ENCODE peak calls at places on chromosomes 3 and 15, in ten cellular contexts. One of them, this sample, is unnamed.

GRCh38 chr3:129441215-129441614 is 1.2 kb downstream of the IFT122 start:
- DNase-seq in activated naive CD8-positive, alpha-beta T cell treated with anti-CD3 and anti-CD28 coated beads for 36 hours: no peak
- DNase-seq in fibroblast of the aortic adventitia: no peak
- DNase-seq in upper lobe of right lung: no peak
- DNase-seq in NCI-H460: no peak
- DNase-seq in activated gamma-delta T cell treated with anti-CD3 and anti-CD28 coated beads, Interleukin-2, amount 50 U/mL, for 16 hours: no peak
- DNase-seq in CD4-positive, alpha-beta memory T cell: peak; percentile 40
- DNase-seq in CD8-positive, alpha-beta memory T cell: no peak
- DNase-seq in left cardiac atrium: no peak
- DNase-seq in nucleus accumbens: no peak
- DNase-seq in this sample: no peak

GRCh38 chr15:41284425-41285177 is 47.8 kb downstream of the OIP5 start:
- DNase-seq in CD4-positive, alpha-beta memory T cell: no peak
- DNase-seq in CD8-positive, alpha-beta memory T cell: no peak
- DNase-seq in NCI-H460: peak; percentile 42
- DNase-seq in left cardiac atrium: no peak
- DNase-seq in activated gamma-delta T cell treated with anti-CD3 and anti-CD28 coated beads, Interleukin-2, amount 50 U/mL, for 16 hours: no peak
- DNase-seq in nucleus accumbens: no peak
- DNase-seq in fibroblast of the aortic adventitia: peak; percentile 50
- DNase-seq in upper lobe of right lung: no peak
- DNase-seq in activated naive CD8-positive, alpha-beta T cell treated with anti-CD3 and anti-CD28 coated beads for 36 hours: no peak
- DNase-seq in this sample: no peak

GRCh38 chr15:75727851-75728715 is 15.4 kb upstream of the CSPG4 start:
- DNase-seq in left cardiac atrium: peak; percentile 69
- DNase-seq in CD4-positive, alpha-beta memory T cell: peak; percentile 66
- DNase-seq in CD8-positive, alpha-beta memory T cell: peak; percentile 58
- DNase-seq in activated gamma-delta T cell treated with anti-CD3 and anti-CD28 coated beads, Interleukin-2, amount 50 U/mL, for 16 hours: peak; percentile 50
- DNase-seq in nucleus accumbens: no peak
- DNase-seq in fibroblast of the aortic adventitia: peak; percentile 32
- DNase-seq in upper lobe of right lung: peak; percentile 80
- DNase-seq in NCI-H460: peak; percentile 43
- DNase-seq in activated naive CD8-positive, alpha-beta T cell treated with anti-CD3 and anti-CD28 coated beads for 36 hours: peak; percentile 66
- DNase-seq in this sample: peak; percentile 48

GRCh38 chr3:3133490-3133889 is 6.8 kb downstream of the TRNT1 start:
- DNase-seq in nucleus accumbens: no peak
- DNase-seq in activated naive CD8-positive, alpha-beta T cell treated with anti-CD3 and anti-CD28 coated beads for 36 hours: no peak
- DNase-seq in upper lobe of right lung: no peak
- DNase-seq in activated gamma-delta T cell treated with anti-CD3 and anti-CD28 coated beads, Interleukin-2, amount 50 U/mL, for 16 hours: no peak
- DNase-seq in fibroblast of the aortic adventitia: no peak
- DNase-seq in left cardiac atrium: no peak
- DNase-seq in NCI-H460: no peak
- DNase-seq in CD8-positive, alpha-beta memory T cell: no peak
- DNase-seq in CD4-positive, alpha-beta memory T cell: no peak
- DNase-seq in this sample: no peak

GRCh38 chr15:60912984-60913697 is 316.0 kb downstream of the RORA start:
- DNase-seq in left cardiac atrium: no peak
- DNase-seq in NCI-H460: no peak
- DNase-seq in fibroblast of the aortic adventitia: no peak
- DNase-seq in CD4-positive, alpha-beta memory T cell: no peak
- DNase-seq in activated gamma-delta T cell treated with anti-CD3 and anti-CD28 coated beads, Interleukin-2, amount 50 U/mL, for 16 hours: no peak
- DNase-seq in upper lobe of right lung: no peak
- DNase-seq in activated naive CD8-positive, alpha-beta T cell treated with anti-CD3 and anti-CD28 coated beads for 36 hours: no peak
- DNase-seq in nucleus accumbens: no peak
- DNase-seq in CD8-positive, alpha-beta memory T cell: no peak
- DNase-seq in this sample: peak; percentile 88

GRCh38 chr3:23712656-23713559 is 92.8 kb upstream of the UBE2E1 start:
- DNase-seq in activated gamma-delta T cell treated with anti-CD3 and anti-CD28 coated beads, Interleukin-2, amount 50 U/mL, for 16 hours: no peak
- DNase-seq in upper lobe of right lung: no peak
- DNase-seq in left cardiac atrium: peak; percentile 57
- DNase-seq in fibroblast of the aortic adventitia: peak; percentile 90
- DNase-seq in CD4-positive, alpha-beta memory T cell: no peak
- DNase-seq in NCI-H460: no peak
- DNase-seq in CD8-positive, alpha-beta memory T cell: no peak
- DNase-seq in nucleus accumbens: no peak
- DNase-seq in activated naive CD8-positive, alpha-beta T cell treated with anti-CD3 and anti-CD28 coated beads for 36 hours: no peak
- DNase-seq in this sample: peak; percentile 39

GRCh38 chr15:90557651-90558084 is 27.9 kb downstream of the CRTC3 start:
- DNase-seq in activated gamma-delta T cell treated with anti-CD3 and anti-CD28 coated beads, Interleukin-2, amount 50 U/mL, for 16 hours: no peak
- DNase-seq in nucleus accumbens: peak; percentile 52
- DNase-seq in fibroblast of the aortic adventitia: peak; percentile 97
- DNase-seq in CD4-positive, alpha-beta memory T cell: no peak
- DNase-seq in upper lobe of right lung: no peak
- DNase-seq in NCI-H460: no peak
- DNase-seq in left cardiac atrium: peak; percentile 93
- DNase-seq in CD8-positive, alpha-beta memory T cell: no peak
- DNase-seq in activated naive CD8-positive, alpha-beta T cell treated with anti-CD3 and anti-CD28 coated beads for 36 hours: no peak
- DNase-seq in this sample: peak; percentile 97

GRCh38 chr15:68209735-68210408 is 4.7 kb upstream of the CALML4 start:
- DNase-seq in upper lobe of right lung: no peak
- DNase-seq in nucleus accumbens: no peak
- DNase-seq in left cardiac atrium: peak; percentile 15
- DNase-seq in activated gamma-delta T cell treated with anti-CD3 and anti-CD28 coated beads, Interleukin-2, amount 50 U/mL, for 16 hours: no peak
- DNase-seq in activated naive CD8-positive, alpha-beta T cell treated with anti-CD3 and anti-CD28 coated beads for 36 hours: peak; percentile 48
- DNase-seq in CD4-positive, alpha-beta memory T cell: peak; percentile 48
- DNase-seq in fibroblast of the aortic adventitia: no peak
- DNase-seq in NCI-H460: no peak
- DNase-seq in CD8-positive, alpha-beta memory T cell: peak; percentile 11
- DNase-seq in this sample: no peak

GRCh38 chr3:193297421-193297820 is 56.4 kb downstream of the PLAAT1 start:
- DNase-seq in activated naive CD8-positive, alpha-beta T cell treated with anti-CD3 and anti-CD28 coated beads for 36 hours: no peak
- DNase-seq in activated gamma-delta T cell treated with anti-CD3 and anti-CD28 coated beads, Interleukin-2, amount 50 U/mL, for 16 hours: no peak
- DNase-seq in fibroblast of the aortic adventitia: no peak
- DNase-seq in CD8-positive, alpha-beta memory T cell: no peak
- DNase-seq in left cardiac atrium: no peak
- DNase-seq in upper lobe of right lung: no peak
- DNase-seq in NCI-H460: no peak
- DNase-seq in nucleus accumbens: no peak
- DNase-seq in CD4-positive, alpha-beta memory T cell: no peak
- DNase-seq in this sample: no peak

GRCh38 chr15:37877851-37878577 is 56.4 kb upstream of the TMCO5A start:
- DNase-seq in nucleus accumbens: no peak
- DNase-seq in NCI-H460: no peak
- DNase-seq in upper lobe of right lung: no peak
- DNase-seq in activated naive CD8-positive, alpha-beta T cell treated with anti-CD3 and anti-CD28 coated beads for 36 hours: no peak
- DNase-seq in activated gamma-delta T cell treated with anti-CD3 and anti-CD28 coated beads, Interleukin-2, amount 50 U/mL, for 16 hours: no peak
- DNase-seq in left cardiac atrium: no peak
- DNase-seq in fibroblast of the aortic adventitia: peak; percentile 83
- DNase-seq in CD4-positive, alpha-beta memory T cell: no peak
- DNase-seq in CD8-positive, alpha-beta memory T cell: no peak
- DNase-seq in this sample: no peak

GRCh38 chr3:187748050-187748481 is 2.8 kb upstream of the BCL6 start:
- DNase-seq in CD8-positive, alpha-beta memory T cell: peak; percentile 79
- DNase-seq in nucleus accumbens: peak; percentile 69
- DNase-seq in activated gamma-delta T cell treated with anti-CD3 and anti-CD28 coated beads, Interleukin-2, amount 50 U/mL, for 16 hours: peak; percentile 86
- DNase-seq in CD4-positive, alpha-beta memory T cell: peak; percentile 86
- DNase-seq in NCI-H460: peak; percentile 81
- DNase-seq in left cardiac atrium: peak; percentile 90
- DNase-seq in upper lobe of right lung: peak; percentile 92
- DNase-seq in fibroblast of the aortic adventitia: peak; percentile 86
- DNase-seq in activated naive CD8-positive, alpha-beta T cell treated with anti-CD3 and anti-CD28 coated beads for 36 hours: peak; percentile 88
- DNase-seq in this sample: peak; percentile 98

GRCh38 chr3:139202226-139202958 is 141.4 kb upstream of the MRPS22 start:
- DNase-seq in NCI-H460: no peak
- DNase-seq in left cardiac atrium: no peak
- DNase-seq in CD4-positive, alpha-beta memory T cell: no peak
- DNase-seq in fibroblast of the aortic adventitia: no peak
- DNase-seq in activated gamma-delta T cell treated with anti-CD3 and anti-CD28 coated beads, Interleukin-2, amount 50 U/mL, for 16 hours: no peak
- DNase-seq in upper lobe of right lung: no peak
- DNase-seq in CD8-positive, alpha-beta memory T cell: no peak
- DNase-seq in activated naive CD8-positive, alpha-beta T cell treated with anti-CD3 and anti-CD28 coated beads for 36 hours: peak; percentile 9
- DNase-seq in nucleus accumbens: no peak
- DNase-seq in this sample: no peak

This sample was measured in thyroid gland.